ENCODE peak calls at places on chromosome 1, in ten cellular contexts. One of them, this sample, is unnamed.
A peak's percentile ranks its signal among the peaks of the same experiment; 100 is the strongest.

GRCh38 chr1:107401704-107402103 is 260.9 kb downstream of the NTNG1 start:
- DNase-seq in heart right ventricle: no peak
- DNase-seq in pancreas: no peak
- DNase-seq in upper lobe of right lung: no peak
- DNase-seq in hepatocyte: no peak
- DNase-seq in AG09309: no peak
- DNase-seq in neural progenitor cell: no peak
- DNase-seq in Peyer's patch: no peak
- DNase-seq in BE2C: no peak
- DNase-seq in fibroblast of lung: no peak
- DNase-seq in this sample: no peak

GRCh38 chr1:204450461-204451257 is 39.0 kb upstream of the PPP1R15B start:
- DNase-seq in Peyer's patch: peak; percentile 91
- DNase-seq in fibroblast of lung: no peak
- DNase-seq in neural progenitor cell: peak; percentile 24
- DNase-seq in AG09309: no peak
- DNase-seq in heart right ventricle: peak; percentile 63
- DNase-seq in upper lobe of right lung: no peak
- DNase-seq in BE2C: no peak
- DNase-seq in hepatocyte: peak; percentile 88
- DNase-seq in pancreas: peak; percentile 45
- DNase-seq in this sample: no peak

GRCh38 chr1:106292130-106292529 is 764.3 kb upstream of the PRMT6 start:
- DNase-seq in upper lobe of right lung: no peak
- DNase-seq in BE2C: peak; percentile 32
- DNase-seq in fibroblast of lung: no peak
- DNase-seq in pancreas: no peak
- DNase-seq in heart right ventricle: no peak
- DNase-seq in hepatocyte: no peak
- DNase-seq in neural progenitor cell: no peak
- DNase-seq in AG09309: no peak
- DNase-seq in Peyer's patch: no peak
- DNase-seq in this sample: no peak

GRCh38 chr1:1340185-1340584 is 9.0 kb downstream of the DVL1 start:
- DNase-seq in AG09309: no peak
- DNase-seq in BE2C: no peak
- DNase-seq in Peyer's patch: no peak
- DNase-seq in pancreas: no peak
- DNase-seq in heart right ventricle: no peak
- DNase-seq in neural progenitor cell: no peak
- DNase-seq in upper lobe of right lung: no peak
- DNase-seq in fibroblast of lung: no peak
- DNase-seq in hepatocyte: no peak
- DNase-seq in this sample: no peak

GRCh38 chr1:96187027-96187426 is 534.6 kb upstream of the PTBP2 start:
- DNase-seq in pancreas: no peak
- DNase-seq in fibroblast of lung: no peak
- DNase-seq in AG09309: no peak
- DNase-seq in heart right ventricle: no peak
- DNase-seq in upper lobe of right lung: no peak
- DNase-seq in neural progenitor cell: no peak
- DNase-seq in BE2C: no peak
- DNase-seq in hepatocyte: no peak
- DNase-seq in Peyer's patch: no peak
- DNase-seq in this sample: no peak

GRCh38 chr1:4931486-4931885 is 277.1 kb downstream of the AJAP1 start:
- DNase-seq in BE2C: no peak
- DNase-seq in AG09309: no peak
- DNase-seq in neural progenitor cell: no peak
- DNase-seq in heart right ventricle: no peak
- DNase-seq in Peyer's patch: no peak
- DNase-seq in hepatocyte: no peak
- DNase-seq in upper lobe of right lung: no peak
- DNase-seq in fibroblast of lung: no peak
- DNase-seq in pancreas: no peak
- DNase-seq in this sample: no peak

GRCh38 chr1:43806183-43806582 is 98.8 kb downstream of the ST3GAL3 start:
- DNase-seq in pancreas: no peak
- DNase-seq in heart right ventricle: no peak
- DNase-seq in BE2C: no peak
- DNase-seq in upper lobe of right lung: no peak
- DNase-seq in AG09309: no peak
- DNase-seq in hepatocyte: no peak
- DNase-seq in neural progenitor cell: no peak
- DNase-seq in Peyer's patch: no peak
- DNase-seq in fibroblast of lung: no peak
- DNase-seq in this sample: no peak

GRCh38 chr1:186617860-186618780 is 62.1 kb downstream of the PTGS2 start:
- DNase-seq in heart right ventricle: peak; percentile 8
- DNase-seq in neural progenitor cell: no peak
- DNase-seq in pancreas: peak; percentile 47
- DNase-seq in Peyer's patch: peak; percentile 78
- DNase-seq in hepatocyte: no peak
- DNase-seq in fibroblast of lung: peak; percentile 30
- DNase-seq in upper lobe of right lung: peak; percentile 75
- DNase-seq in AG09309: peak; percentile 29
- DNase-seq in BE2C: no peak
- DNase-seq in this sample: peak; percentile 37

GRCh38 chr1:221742555-221743415 is 896 bp upstream of the DUSP10 start:
- DNase-seq in AG09309: no peak
- DNase-seq in upper lobe of right lung: peak; percentile 97
- DNase-seq in heart right ventricle: peak; percentile 81
- DNase-seq in pancreas: peak; percentile 91
- DNase-seq in hepatocyte: peak; percentile 91
- DNase-seq in Peyer's patch: peak; percentile 95
- DNase-seq in BE2C: peak; percentile 92
- DNase-seq in neural progenitor cell: peak; percentile 83
- DNase-seq in fibroblast of lung: peak; percentile 74
- DNase-seq in this sample: peak; percentile 69

GRCh38 chr1:34781071-34781843 is at the start of gene GJB3:
- DNase-seq in hepatocyte: peak; percentile 46
- DNase-seq in neural progenitor cell: peak; percentile 54
- DNase-seq in AG09309: no peak
- DNase-seq in Peyer's patch: no peak
- DNase-seq in BE2C: no peak
- DNase-seq in pancreas: no peak
- DNase-seq in fibroblast of lung: peak; percentile 15
- DNase-seq in upper lobe of right lung: peak; percentile 72
- DNase-seq in heart right ventricle: no peak
- DNase-seq in this sample: no peak
- H3K4me3 ChIP-seq in hepatocyte: peak within 1 kb of the TSS; percentile 23
- H3K4me3 ChIP-seq in neural progenitor cell: peak within 1 kb of the TSS; percentile 50
- H3K4me3 ChIP-seq in AG09309: peak within 1 kb of the TSS; percentile 28
- H3K4me3 ChIP-seq in Peyer's patch: peak within 1 kb of the TSS; percentile 50
- H3K4me3 ChIP-seq in BE2C: no peak within 1 kb of the TSS
- H3K4me3 ChIP-seq in pancreas: peak within 1 kb of the TSS; percentile 41
- H3K4me3 ChIP-seq in fibroblast of lung: no peak within 1 kb of the TSS
- H3K4me3 ChIP-seq in upper lobe of right lung: peak within 1 kb of the TSS; percentile 21
- H3K4me3 ChIP-seq in heart right ventricle: peak within 1 kb of the TSS; percentile 43
- H3K4me3 ChIP-seq in this sample: peak within 1 kb of the TSS; percentile 8

DNA sequence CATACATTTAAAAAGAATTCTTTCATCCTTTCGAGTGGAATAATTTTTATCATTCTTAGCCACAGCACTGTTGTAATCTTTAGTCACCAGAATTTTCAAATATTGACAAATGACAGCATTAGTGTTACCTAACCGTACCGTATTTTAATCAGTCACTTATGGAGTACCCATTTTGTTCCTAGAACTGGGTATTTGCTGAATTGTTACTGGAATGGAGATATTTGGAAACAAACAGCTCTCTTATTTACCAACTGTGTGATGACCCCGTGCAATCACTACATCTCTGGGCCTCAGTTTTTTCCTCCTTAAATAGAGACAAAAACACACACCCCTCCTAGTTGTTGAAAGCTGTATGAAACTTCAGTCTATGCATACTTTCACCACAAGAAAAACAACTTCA is 7.9 kb upstream of the XCL2 start:
- DNase-seq in pancreas: no peak
- DNase-seq in BE2C: no peak
- DNase-seq in fibroblast of lung: no peak
- DNase-seq in hepatocyte: no peak
- DNase-seq in upper lobe of right lung: no peak
- DNase-seq in neural progenitor cell: no peak
- DNase-seq in AG09309: no peak
- DNase-seq in Peyer's patch: no peak
- DNase-seq in heart right ventricle: no peak
- DNase-seq in this sample: no peak
- TF ChIP-seq CTCF in pancreas: no peak
- TF ChIP-seq CTCF in BE2C: no peak
- TF ChIP-seq CTCF in fibroblast of lung: no peak
- TF ChIP-seq CTCF in hepatocyte: no peak
- TF ChIP-seq CTCF in upper lobe of right lung: no peak
- TF ChIP-seq CTCF in neural progenitor cell: no peak
- TF ChIP-seq CTCF in AG09309: no peak
- TF ChIP-seq CTCF in Peyer's patch: no peak
- TF ChIP-seq CTCF in heart right ventricle: no peak
- TF ChIP-seq CTCF in this sample: no peak

DNA sequence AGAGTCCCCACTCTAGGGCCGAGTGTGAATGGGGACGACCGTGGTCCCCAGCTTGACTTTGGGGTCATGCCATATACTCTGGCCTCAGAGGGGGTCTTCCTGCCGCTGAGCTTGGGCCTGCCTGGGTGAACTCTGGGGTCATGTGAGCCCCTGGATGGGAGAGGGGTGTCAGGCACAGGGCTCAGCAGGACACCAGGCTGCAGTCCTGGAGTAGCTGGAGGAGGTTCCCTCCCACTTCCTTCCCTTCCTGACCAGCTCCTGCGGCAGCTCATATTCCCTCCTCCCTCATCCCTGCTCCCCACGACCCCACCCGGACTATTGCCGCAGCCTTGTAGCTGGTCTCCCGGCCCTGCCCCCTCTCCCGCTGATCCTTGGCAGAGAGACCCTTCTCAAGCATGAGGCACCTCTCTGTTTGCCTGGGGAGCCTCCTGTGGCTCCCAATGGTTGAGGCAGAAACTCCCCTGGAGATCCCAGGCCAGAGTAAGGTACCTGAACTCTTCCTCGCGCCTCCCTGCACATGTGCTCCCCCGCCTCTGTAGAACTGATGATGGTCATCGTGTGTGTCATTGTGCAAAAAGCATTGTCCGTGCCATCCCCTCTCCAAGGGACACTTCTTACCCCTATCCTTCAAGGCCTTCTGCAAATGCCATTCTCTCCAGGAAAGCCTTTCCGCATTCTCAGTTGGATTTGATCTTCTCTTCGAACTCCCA is 1.8 kb downstream of the TNFRSF1B start:
- DNase-seq in pancreas: no peak
- DNase-seq in BE2C: no peak
- DNase-seq in upper lobe of right lung: no peak
- DNase-seq in heart right ventricle: peak; percentile 65
- DNase-seq in hepatocyte: no peak
- DNase-seq in neural progenitor cell: peak; percentile 18
- DNase-seq in Peyer's patch: no peak
- DNase-seq in AG09309: no peak
- DNase-seq in fibroblast of lung: no peak
- DNase-seq in this sample: peak; percentile 50
- H3K4me3 ChIP-seq in pancreas: no peak overlapping the region
- H3K4me3 ChIP-seq in BE2C: no peak overlapping the region
- H3K4me3 ChIP-seq in upper lobe of right lung: peak overlapping the region; percentile 80
- H3K4me3 ChIP-seq in heart right ventricle: peak overlapping the region; percentile 77
- H3K4me3 ChIP-seq in hepatocyte: no peak overlapping the region
- H3K4me3 ChIP-seq in neural progenitor cell: no peak overlapping the region
- H3K4me3 ChIP-seq in Peyer's patch: peak overlapping the region; percentile 99
- H3K4me3 ChIP-seq in AG09309: no peak overlapping the region
- H3K4me3 ChIP-seq in fibroblast of lung: peak overlapping the region; percentile 73
- H3K4me3 ChIP-seq in this sample: peak overlapping the region; percentile 85

DNA sequence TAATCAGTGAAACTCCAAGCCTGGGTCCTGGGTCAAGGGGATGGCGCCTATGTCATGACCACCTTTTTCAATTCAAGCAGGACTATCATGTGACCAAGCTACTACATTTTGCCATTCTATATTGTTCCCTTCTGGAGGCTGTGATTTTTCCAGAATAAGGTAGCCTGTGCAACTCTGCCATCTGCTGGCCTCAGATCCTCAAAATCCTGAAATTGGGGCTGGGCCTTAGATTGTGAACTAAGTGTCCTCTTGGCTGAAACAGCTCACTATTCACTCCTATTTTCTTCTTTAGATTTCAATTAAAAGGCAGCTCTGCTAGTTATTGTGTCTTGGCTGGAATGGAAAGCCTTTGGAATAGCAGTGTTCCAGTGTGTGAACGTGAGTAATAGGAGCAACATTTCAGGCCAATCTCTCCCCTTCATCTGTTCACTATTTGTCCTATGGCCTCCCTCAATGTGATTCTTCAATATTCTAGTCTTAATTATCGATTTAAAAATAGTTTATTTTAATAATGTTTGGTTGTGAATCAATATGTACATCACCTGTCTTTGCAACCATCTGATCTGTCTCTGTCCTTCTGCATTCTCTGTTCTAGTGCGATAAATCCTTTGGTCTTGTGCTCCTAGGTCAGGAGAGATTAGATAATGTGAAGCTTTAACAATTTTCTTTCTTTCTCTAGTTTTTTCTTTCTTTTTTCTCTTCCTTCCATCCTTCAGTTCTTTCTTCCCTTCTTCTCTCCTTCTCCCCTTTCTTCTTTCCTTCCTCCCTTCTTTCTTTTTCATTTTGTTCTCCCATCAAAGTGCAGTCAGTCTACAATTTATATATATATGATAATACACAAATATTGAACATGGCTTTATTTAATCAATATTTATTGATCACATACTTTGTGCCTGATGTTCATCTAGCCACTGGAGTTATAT is 69.8 kb downstream of the CR1 start:
- DNase-seq in pancreas: no peak
- DNase-seq in Peyer's patch: no peak
- DNase-seq in neural progenitor cell: peak; percentile 34
- DNase-seq in AG09309: no peak
- DNase-seq in heart right ventricle: no peak
- DNase-seq in fibroblast of lung: no peak
- DNase-seq in hepatocyte: peak; percentile 19
- DNase-seq in upper lobe of right lung: no peak
- DNase-seq in BE2C: peak; percentile 11
- DNase-seq in this sample: peak; percentile 27
- TF ChIP-seq CTCF in pancreas: no peak
- TF ChIP-seq CTCF in Peyer's patch: peak; percentile 18
- TF ChIP-seq CTCF in neural progenitor cell: peak; percentile 52
- TF ChIP-seq CTCF in AG09309: peak; percentile 42
- TF ChIP-seq CTCF in heart right ventricle: no peak
- TF ChIP-seq CTCF in fibroblast of lung: peak; percentile 47
- TF ChIP-seq CTCF in hepatocyte: peak; percentile 44
- TF ChIP-seq CTCF in upper lobe of right lung: peak; percentile 44
- TF ChIP-seq CTCF in BE2C: peak; percentile 58
- TF ChIP-seq CTCF in this sample: peak; percentile 59

GRCh38 chr1:28258628-28259251 is 578 bp upstream of the SESN2 start:
- DNase-seq in Peyer's patch: no peak
- DNase-seq in hepatocyte: no peak
- DNase-seq in heart right ventricle: no peak
- DNase-seq in fibroblast of lung: no peak
- DNase-seq in neural progenitor cell: no peak
- DNase-seq in AG09309: no peak
- DNase-seq in upper lobe of right lung: no peak
- DNase-seq in pancreas: no peak
- DNase-seq in BE2C: no peak
- DNase-seq in this sample: no peak
- H3K4me3 ChIP-seq in Peyer's patch: peak overlapping the region; percentile 83
- H3K4me3 ChIP-seq in hepatocyte: no peak overlapping the region
- H3K4me3 ChIP-seq in heart right ventricle: peak overlapping the region; percentile 92
- H3K4me3 ChIP-seq in fibroblast of lung: no peak overlapping the region
- H3K4me3 ChIP-seq in neural progenitor cell: no peak overlapping the region
- H3K4me3 ChIP-seq in AG09309: peak overlapping the region; percentile 13
- H3K4me3 ChIP-seq in upper lobe of right lung: peak overlapping the region; percentile 99
- H3K4me3 ChIP-seq in pancreas: peak overlapping the region; percentile 95
- H3K4me3 ChIP-seq in BE2C: peak overlapping the region; percentile 32
- H3K4me3 ChIP-seq in this sample: peak overlapping the region; percentile 41